ENCODE peak calls at places on chromosomes 2 and 18, in nine cellular contexts. Z is upper lobe of right lung, C is stomach, U is fibroblast of the aortic adventitia, K is coronary artery, F is fibroblast of lung, L is cardiac fibroblast, X is AG04449, P is left lung. N is an unnamed sample.
A peak's percentile ranks its signal among the peaks of the same experiment; 100 is the strongest.

GRCh38 chr2:172722481-172722880 is 13.2 kb upstream of the RAPGEF4 start:
- DNase-seq in U (no peak), X (no peak), F (peak; percentile 42), C (no peak), P (no peak), L (no peak), Z (no peak), K (no peak), N (no peak)

GRCh38 chr18:2096581-2096980 is 474.7 kb downstream of the METTL4 start:
- DNase-seq in L (peak; percentile 14), U (peak; percentile 22), Z (no peak), K (no peak), X (no peak), P (no peak), F (no peak), C (no peak), N (peak; percentile 21)

GRCh38 chr2:53960476-53960875 is 10.3 kb downstream of the PSME4 start:
- DNase-seq in L (no peak), P (no peak), U (no peak), X (no peak), Z (no peak), C (no peak), K (no peak), F (no peak), N (no peak)

GRCh38 chr18:21183670-21184069 is 58.4 kb upstream of the GREB1L start:
- DNase-seq in F (no peak), L (no peak), K (no peak), Z (no peak), X (no peak), U (no peak), C (no peak), P (no peak), N (no peak)

GRCh38 chr2:216308532-216308931 is 63.8 kb downstream of the MARCHF4 start:
- DNase-seq in C (no peak), K (no peak), X (peak; percentile 81), L (no peak), U (no peak), Z (no peak), F (peak; percentile 28), P (no peak), N (no peak)

GRCh38 chr18:46199515-46200147 is 95.4 kb downstream of the HAUS1 start:
- DNase-seq in F (peak; percentile 68), U (peak; percentile 74), X (no peak), L (peak; percentile 43), P (no peak), K (no peak), Z (no peak), C (no peak), N (peak; percentile 19)

GRCh38 chr18:74525741-74526140 is 8.6 kb upstream of the CNDP1 start:
- DNase-seq in F (no peak), K (no peak), X (no peak), U (no peak), L (no peak), C (peak; percentile 55), P (no peak), Z (peak; percentile 32), N (no peak)

GRCh38 chr18:54843302-54843701 is 15.0 kb downstream of the RAB27B start:
- DNase-seq in K (no peak), Z (no peak), P (no peak), F (no peak), X (no peak), C (no peak), L (no peak), U (no peak), N (no peak)

GRCh38 chr2:64659252-64659651 is 5.5 kb upstream of the SERTAD2 start:
- DNase-seq in P (no peak), Z (no peak), C (no peak), F (no peak), K (no peak), U (no peak), L (no peak), X (no peak), N (no peak)

GRCh38 chr2:44652701-44653100 is 288.8 kb upstream of the SIX3 start:
- DNase-seq in K (no peak), L (no peak), C (no peak), Z (no peak), F (peak; percentile 3), X (no peak), P (no peak), U (no peak), N (no peak)

GRCh38 chr2:45585267-45585861 is 25.7 kb downstream of the SRBD1 start:
- DNase-seq in P (no peak), Z (no peak), F (peak; percentile 75), K (no peak), X (no peak), U (peak; percentile 79), C (no peak), L (peak; percentile 77), N (no peak)

GRCh38 chr2:46806526-46806925 is 109.1 kb downstream of the MCFD2 start:
- DNase-seq in U (peak; percentile 75), F (no peak), L (no peak), X (no peak), K (no peak), C (no peak), Z (no peak), P (no peak), N (no peak)

GRCh38 chr2:128746356-128746755 is 427.7 kb upstream of the HS6ST1 start:
- DNase-seq in P (peak; percentile 37), Z (no peak), K (no peak), F (peak; percentile 91), U (peak; percentile 40), C (no peak), X (no peak), L (peak; percentile 95), N (peak; percentile 71)

GRCh38 chr18:44793186-44793585 is 112.5 kb downstream of the SETBP1 start:
- DNase-seq in U (no peak), F (no peak), X (no peak), Z (no peak), P (no peak), C (no peak), L (no peak), K (no peak), N (no peak)

GRCh38 chr2:30481323-30481800 is 34.3 kb downstream of the LCLAT1 start:
- DNase-seq in Z (no peak), P (peak; percentile 56), U (no peak), X (no peak), L (no peak), F (no peak), C (no peak), K (no peak), N (no peak)

GRCh38 chr2:55718165-55719008 is 24.7 kb upstream of the PNPT1 start:
- DNase-seq in C (peak; percentile 54), X (peak; percentile 24), Z (no peak), P (no peak), F (peak; percentile 77), L (peak; percentile 85), U (peak; percentile 88), K (no peak), N (peak; percentile 21)

GRCh38 chr2:13006829-13007715 is 290.3 kb downstream of the TRIB2 start:
- DNase-seq in P (peak; percentile 39), Z (no peak), C (peak; percentile 68), L (peak; percentile 84), F (peak; percentile 78), U (peak; percentile 81), X (peak; percentile 7), K (peak; percentile 75), N (no peak)
- H3K4me3 ChIP-seq in P (no peak overlapping the region), Z (no peak overlapping the region), C (no peak overlapping the region), L (peak overlapping the region; percentile 31), F (peak overlapping the region; percentile 33), U (peak overlapping the region; percentile 39), X (no peak overlapping the region), K (peak overlapping the region; percentile 60), N (peak overlapping the region; percentile 1)

DNA sequence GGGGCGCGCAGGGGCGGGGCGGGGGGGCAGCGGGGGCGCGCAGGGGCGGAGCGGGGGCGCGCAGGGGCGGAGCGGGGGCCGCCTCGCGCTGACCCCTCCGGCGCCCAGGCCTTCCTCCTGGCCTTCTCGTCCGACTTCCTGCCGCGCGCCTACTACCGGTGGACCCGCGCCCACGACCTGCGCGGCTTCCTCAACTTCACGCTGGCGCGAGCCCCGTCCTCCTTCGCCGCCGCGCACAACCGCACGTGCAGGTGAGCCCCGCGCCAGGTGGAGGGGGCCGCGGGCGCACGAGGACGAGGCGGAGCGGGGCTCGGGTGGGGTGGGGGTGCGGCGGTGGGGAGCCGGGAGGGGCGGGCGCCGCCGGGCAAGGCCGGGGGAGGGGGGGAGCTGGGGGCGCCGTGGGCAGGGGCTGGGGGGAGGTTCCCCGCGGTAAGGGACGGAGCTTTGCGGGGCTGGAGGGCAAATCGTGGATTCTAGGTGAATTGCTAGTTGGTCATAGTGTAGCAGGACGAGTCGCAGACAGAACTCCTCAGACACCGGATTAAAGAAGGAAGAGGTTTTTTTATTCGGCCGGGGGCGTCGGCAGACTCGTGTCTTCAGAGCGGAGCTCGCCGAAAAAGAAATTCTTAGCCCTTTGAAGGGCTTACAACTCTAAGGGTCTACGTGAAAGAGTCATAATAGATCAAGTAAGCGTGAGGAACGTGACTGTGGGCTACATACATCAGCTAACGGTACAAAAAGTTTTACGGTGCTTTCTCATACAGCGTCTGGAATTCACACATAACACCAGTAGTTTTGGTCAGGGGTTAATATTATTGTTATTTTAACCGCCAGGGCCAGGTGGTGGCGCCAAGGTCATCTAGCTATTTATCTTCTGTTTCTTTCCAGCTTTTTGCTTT is 29.9 kb downstream of the ANO7 start:
- DNase-seq in F (no peak), K (no peak), U (peak; percentile 21), P (peak; percentile 59), L (peak; percentile 32), X (no peak), C (peak; percentile 55), Z (peak; percentile 77), N (no peak)
- TF ChIP-seq CTCF in F (peak; percentile 18), K (no peak), U (peak; percentile 27), P (no peak), L (no peak), X (peak; percentile 43), C (no peak), Z (peak; percentile 14), N (peak; percentile 9)

GRCh38 chr2:96648306-96648705 is 5.7 kb downstream of the FER1L5 start:
- DNase-seq in Z (no peak), X (no peak), L (no peak), F (no peak), C (no peak), U (no peak), P (no peak), K (no peak), N (no peak)

GRCh38 chr2:96638144-96639121 is at the start of gene KANSL3:
- DNase-seq in C (peak; percentile 93), F (peak; percentile 95), U (peak; percentile 96), P (peak; percentile 94), Z (peak; percentile 96), L (peak; percentile 97), X (peak; percentile 68), K (peak; percentile 94), N (peak; percentile 80)

GRCh38 chr2:96637385-96638143 is 548 bp downstream of the KANSL3 start:
- DNase-seq in C (peak; percentile 86), L (peak; percentile 94), Z (peak; percentile 95), X (no peak), K (peak; percentile 96), P (peak; percentile 93), F (peak; percentile 89), U (peak; percentile 92), N (peak; percentile 62)

GRCh38 chr2:96647681-96648080 is 5.1 kb downstream of the FER1L5 start:
- DNase-seq in P (no peak), X (no peak), F (no peak), C (no peak), L (no peak), K (no peak), Z (no peak), U (no peak), N (no peak)

GRCh38 chr2:96642564-96643350 is at the start of gene FER1L5:
- DNase-seq in U (peak; percentile 31), Z (no peak), P (no peak), L (peak; percentile 83), F (peak; percentile 69), C (no peak), X (no peak), K (no peak), N (no peak)
- H3K4me3 ChIP-seq in U (peak within 1 kb of the TSS; percentile 38), Z (no peak within 1 kb of the TSS), P (peak within 1 kb of the TSS; percentile 5), L (peak within 1 kb of the TSS; percentile 48), F (peak within 1 kb of the TSS; percentile 65), C (peak within 1 kb of the TSS; percentile 33), X (peak within 1 kb of the TSS; percentile 56), K (no peak within 1 kb of the TSS), N (peak within 1 kb of the TSS; percentile 56)

GRCh38 chr18:48897531-48897930 is 53.2 kb downstream of the SMAD7 start:
- DNase-seq in L (peak; percentile 67), U (peak; percentile 76), C (no peak), X (no peak), Z (no peak), K (peak; percentile 71), F (peak; percentile 43), P (no peak), N (no peak)
- TF ChIP-seq CTCF in L (no peak), U (peak; percentile 26), C (no peak), X (no peak), Z (no peak), K (no peak), F (no peak), P (no peak), N (no peak)

N was measured in retinal pigment epithelial cell.